ENCODE peak calls at places on chromosomes 16 and 17, in five cellular contexts. C is testis, D is right lobe of liver, W is K562, X is right atrium auricular region. S is an unnamed sample.

GRCh38 chr16:82884320-82884898 is 257.6 kb downstream of the CDH13 start:
- DNase-seq in C (no peak), D (no peak), W (no peak), X (no peak), S (no peak)

GRCh38 chr17:71237903-71238538 is 882.8 kb upstream of the SOX9 start:
- DNase-seq in C (no peak), D (no peak), W (no peak), X (no peak), S (no peak)

GRCh38 chr16:84842516-84843148 is 22.8 kb downstream of the CRISPLD2 start:
- DNase-seq in C (no peak), D (no peak), W (no peak), X (no peak), S (no peak)

GRCh38 chr16:23155445-23156049 is 6.3 kb upstream of the USP31 start:
- DNase-seq in C (peak; percentile 63), D (peak; percentile 50), W (no peak), X (no peak), S (peak; percentile 21)

GRCh38 chr17:76240461-76241204 is at the start of gene RNF157:
- DNase-seq in C (peak; percentile 76), D (peak; percentile 71), W (peak; percentile 92), X (no peak), S (peak; percentile 82)

GRCh38 chr16:66020061-66020460 is 346.4 kb upstream of the CDH5 start:
- DNase-seq in C (no peak), D (no peak), W (no peak), X (no peak), S (no peak)

GRCh38 chr17:4474093-4474492 is 24.6 kb upstream of the SPNS2 start:
- DNase-seq in C (no peak), D (peak; percentile 92), W (no peak), X (no peak), S (no peak)

GRCh38 chr16:89087922-89088321 is 5.7 kb upstream of the ACSF3 start:
- DNase-seq in C (no peak), D (no peak), W (no peak), X (no peak), S (no peak)

GRCh38 chr17:40139566-40140058 is 725 bp upstream of the CASC3 start:
- DNase-seq in C (no peak), D (peak; percentile 56), W (no peak), X (no peak), S (no peak)

GRCh38 chr16:86844691-86845090 is 266.3 kb downstream of the FOXL1 start:
- DNase-seq in C (no peak), D (no peak), W (no peak), X (no peak), S (no peak)

GRCh38 chr17:78680436-78680835 is 101.6 kb downstream of the CYTH1 start:
- DNase-seq in C (no peak), D (no peak), W (no peak), X (no peak), S (no peak)

GRCh38 chr16:58462997-58463891 is 36.7 kb upstream of the NDRG4 start:
- DNase-seq in C (peak; percentile 70), D (no peak), W (peak; percentile 62), X (no peak), S (peak; percentile 23)

GRCh38 chr16:23905027-23905426 is 69.2 kb downstream of the PRKCB start:
- DNase-seq in C (peak; percentile 76), D (no peak), W (no peak), X (no peak), S (no peak)

GRCh38 chr17:12927541-12928425 is 90.0 kb downstream of the ELAC2 start:
- DNase-seq in C (no peak), D (no peak), W (no peak), X (no peak), S (no peak)

GRCh38 chr17:43906951-43907424 is 348 bp downstream of the MPP2 start:
- DNase-seq in C (no peak), D (no peak), W (peak; percentile 23), X (no peak), S (no peak)

GRCh38 chr16:28589069-28589468 is 7.8 kb downstream of the SULT1A2 start:
- DNase-seq in C (no peak), D (no peak), W (no peak), X (no peak), S (no peak)

GRCh38 chr17:32483451-32484019 is 3.3 kb upstream of the CDK5R1 start:
- DNase-seq in C (peak; percentile 87), D (peak; percentile 51), W (no peak), X (peak; percentile 85), S (peak; percentile 75)

GRCh38 chr17:77425791-77426641 is 285.2 kb downstream of the SEC14L1 start:
- DNase-seq in C (no peak), D (no peak), W (peak; percentile 88), X (no peak), S (no peak)

GRCh38 chr16:55393976-55394375 is 70.0 kb downstream of the IRX6 start:
- DNase-seq in C (no peak), D (no peak), W (no peak), X (no peak), S (no peak)

GRCh38 chr16:477758-478157 is 49.8 kb upstream of the CAPN15 start:
- DNase-seq in C (no peak), D (no peak), W (no peak), X (no peak), S (no peak)

GRCh38 chr16:474420-475122 is 49.1 kb downstream of the RAB11FIP3 start:
- DNase-seq in C (peak; percentile 77), D (no peak), W (no peak), X (no peak), S (no peak)

GRCh38 chr16:477287-477686 is 50.2 kb upstream of the CAPN15 start:
- DNase-seq in C (no peak), D (no peak), W (no peak), X (no peak), S (no peak)

GRCh38 chr16:473046-474043 is 47.9 kb downstream of the RAB11FIP3 start:
- DNase-seq in C (no peak), D (no peak), W (no peak), X (no peak), S (no peak)

DNA sequence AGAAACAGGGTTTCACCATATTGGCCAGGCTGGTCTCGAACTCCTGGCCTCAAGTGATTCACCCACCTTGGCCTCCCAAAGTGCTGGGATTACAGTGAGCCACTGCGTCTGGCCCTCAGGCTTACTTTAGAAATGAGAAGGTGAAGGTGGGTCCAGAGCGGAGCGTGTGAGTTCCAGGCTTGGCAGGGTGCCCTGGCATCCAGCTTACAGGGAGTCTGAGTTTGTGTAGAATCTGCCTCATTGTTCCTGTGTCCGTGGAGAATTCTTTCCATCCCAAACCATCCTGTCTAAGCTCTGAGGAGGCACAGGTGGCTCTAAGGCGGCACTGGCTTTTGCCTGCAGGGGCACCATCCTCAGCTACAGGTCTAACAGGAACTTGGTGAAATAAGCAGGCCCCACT is 50.6 kb downstream of the RAB11FIP3 start:
- DNase-seq in C (peak; percentile 71), D (no peak), W (no peak), X (no peak), S (no peak)
- H3K9me3 ChIP-seq in C (no peaks in the 10 kb centered on the region), D (no peaks in the 10 kb centered on the region), W (no peaks in the 10 kb centered on the region), X (no peaks in the 10 kb centered on the region), S (no peaks in the 10 kb centered on the region)

GRCh38 chr17:56595831-56596740 is 2.6 kb downstream of the NOG start:
- DNase-seq in C (no peak), D (no peak), W (no peak), X (no peak), S (no peak)

GRCh38 chr17:56594528-56595418 is 1.3 kb downstream of the NOG start:
- DNase-seq in C (no peak), D (no peak), W (no peak), X (no peak), S (no peak)

GRCh38 chr17:56593741-56594527 is 435 bp downstream of the NOG start:
- DNase-seq in C (peak; percentile 63), D (peak; percentile 62), W (no peak), X (no peak), S (peak; percentile 70)

GRCh38 chr17:56593073-56593740 is at the start of gene NOG:
- DNase-seq in C (peak; percentile 55), D (peak; percentile 50), W (peak; percentile 18), X (no peak), S (peak; percentile 68)

DNA sequence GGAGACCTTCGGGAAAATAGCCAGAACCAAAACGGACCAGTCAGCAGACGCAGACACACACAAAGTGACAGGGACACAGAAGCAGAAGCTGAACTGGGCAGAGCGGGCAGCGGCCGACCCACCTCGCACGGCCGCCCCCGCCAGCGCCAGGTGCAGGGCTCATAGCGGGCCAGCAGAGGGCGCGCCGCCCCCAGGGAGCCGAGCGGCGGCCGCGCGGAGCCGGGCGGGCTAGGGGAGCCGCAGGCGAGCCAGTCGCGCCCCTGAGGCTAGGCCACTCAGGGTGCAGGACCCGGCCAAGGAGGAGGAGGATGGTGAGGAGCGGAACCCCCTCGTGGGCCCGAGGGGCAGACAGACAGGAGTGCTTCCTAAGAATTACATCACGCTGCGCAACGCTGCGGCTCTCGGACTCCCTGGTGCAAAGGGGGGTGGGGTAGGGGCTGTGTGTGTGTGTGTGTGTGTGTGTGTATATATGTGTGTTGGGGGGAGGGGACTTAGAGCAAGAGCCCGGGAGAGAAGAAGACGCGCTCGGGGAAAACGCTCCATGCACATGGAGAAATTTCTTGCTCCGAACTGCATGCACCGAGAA is 919 bp upstream of the NOG start:
- DNase-seq in C (peak; percentile 68), D (peak; percentile 62), W (peak; percentile 86), X (no peak), S (peak; percentile 61)
- TF ChIP-seq CTCF in C (peak; percentile 92), D (peak; percentile 100), W (peak; percentile 88), X (peak; percentile 98), S (peak; percentile 87)

GRCh38 chr17:11241611-11242226 is 706 bp downstream of the SHISA6 start:
- DNase-seq in C (peak; percentile 34), D (no peak), W (no peak), X (no peak), S (peak; percentile 9)

GRCh38 chr17:11245792-11246191 is 4.8 kb downstream of the SHISA6 start:
- DNase-seq in C (no peak), D (no peak), W (no peak), X (no peak), S (no peak)

GRCh38 chr17:11240841-11241610 is at the start of gene SHISA6:
- DNase-seq in C (peak; percentile 40), D (no peak), W (no peak), X (no peak), S (peak; percentile 38)

GRCh38 chr17:11245187-11245586 is 4.2 kb downstream of the SHISA6 start:
- DNase-seq in C (no peak), D (no peak), W (no peak), X (no peak), S (no peak)

GRCh38 chr17:11244781-11245180 is 3.8 kb downstream of the SHISA6 start:
- DNase-seq in C (no peak), D (no peak), W (no peak), X (no peak), S (no peak)
- H3K27me3 ChIP-seq in C (no peaks in the 10 kb centered on the region), D (no peaks in the 10 kb centered on the region), W (no peaks in the 10 kb centered on the region), X (peaks cover 16% of the 10 kb centered on the region), S (peaks cover 42% of the 10 kb centered on the region)

DNA sequence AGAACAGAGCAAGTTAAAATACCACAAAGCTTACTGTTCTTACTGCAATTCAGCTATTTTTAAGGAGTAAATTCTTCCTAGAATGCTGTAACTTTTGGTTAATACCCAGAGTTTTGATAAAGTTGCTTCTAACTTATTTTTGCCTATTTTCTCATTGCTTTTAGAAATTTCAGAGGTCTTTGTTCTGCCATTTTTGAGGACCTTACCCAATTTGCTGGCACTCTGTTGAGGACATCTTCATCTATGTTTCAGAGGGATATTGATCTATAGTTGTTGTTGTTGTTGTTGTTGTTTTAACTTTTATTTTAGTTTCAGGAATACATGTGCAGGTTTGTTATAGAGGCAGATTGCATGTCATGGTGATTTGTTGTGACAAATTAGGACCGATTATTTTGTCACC is 111.0 kb upstream of the NACA2 start:
- DNase-seq in C (no peak), D (no peak), W (no peak), X (no peak), S (no peak)
- H3K9me3 ChIP-seq in C (no peaks in the 10 kb centered on the region), D (peaks cover 12% of the 10 kb centered on the region), W (peaks cover 5% of the 10 kb centered on the region), X (peaks cover 38% of the 10 kb centered on the region), S (peaks cover 16% of the 10 kb centered on the region)